ENCODE peak calls at places on chromosome 4, in seven cellular contexts. Y is PC-9, M is pancreas, U is H1, H is brain microvascular endothelial cell, E is uterus, W is A549. X is an unnamed sample.

GRCh38 chr4:10082047-10082446 is 34.6 kb downstream of the WDR1 start:
- DNase-seq in M (peak; percentile 39), U (no peak), W (no peak), Y (no peak), H (no peak), E (no peak), X (no peak)

GRCh38 chr4:135240796-135241195 is 1039.2 kb upstream of the PABPC4L start:
- DNase-seq in H (no peak), U (no peak), M (no peak), E (no peak), W (no peak), Y (no peak), X (peak; percentile 10)

GRCh38 chr4:182144621-182145359 is 98.4 kb upstream of the TENM3 start:
- DNase-seq in U (peak; percentile 65), M (no peak), H (no peak), W (no peak), Y (no peak), E (peak; percentile 13), X (no peak)

GRCh38 chr4:33724685-33725084 is 2519.6 kb downstream of the ARAP2 start:
- DNase-seq in H (no peak), M (no peak), Y (no peak), U (no peak), W (no peak), E (no peak), X (no peak)

GRCh38 chr4:85986266-85986665 is 373.6 kb downstream of the MAPK10 start:
- DNase-seq in E (no peak), M (no peak), Y (no peak), W (no peak), H (no peak), U (no peak), X (no peak)

GRCh38 chr4:9944431-9945425 is 76.6 kb downstream of the SLC2A9 start:
- DNase-seq in M (no peak), U (peak; percentile 22), H (no peak), W (no peak), E (no peak), Y (no peak), X (no peak)

GRCh38 chr4:56197387-56197786 is 189.9 kb downstream of the AASDH start:
- DNase-seq in M (no peak), Y (no peak), H (peak; percentile 6), W (no peak), E (no peak), U (no peak), X (no peak)

GRCh38 chr4:106253364-106254129 is 62.5 kb downstream of the TBCK start:
- DNase-seq in U (no peak), E (no peak), H (no peak), M (no peak), Y (no peak), W (no peak), X (no peak)

GRCh38 chr4:171130126-171130801 is 682.9 kb upstream of the GALNTL6 start:
- DNase-seq in H (no peak), M (no peak), U (no peak), W (no peak), Y (no peak), E (no peak), X (no peak)

GRCh38 chr4:986428-986948 is 356 bp upstream of the IDUA start:
- DNase-seq in W (no peak), H (no peak), E (no peak), M (no peak), Y (no peak), U (no peak), X (no peak)

GRCh38 chr4:13378973-13379759 is 105.0 kb downstream of the RAB28 start:
- DNase-seq in Y (no peak), M (no peak), H (no peak), U (no peak), E (no peak), W (no peak), X (no peak)

GRCh38 chr4:119017634-119018033 is 118.0 kb upstream of the MYOZ2 start:
- DNase-seq in U (no peak), E (no peak), W (no peak), M (no peak), Y (no peak), H (no peak), X (no peak)

GRCh38 chr4:169210516-169211108 is 60.1 kb downstream of the SH3RF1 start:
- DNase-seq in U (no peak), M (no peak), W (no peak), E (no peak), H (no peak), Y (no peak), X (no peak)

GRCh38 chr4:130736436-130737185 is 1640.7 kb downstream of the C4orf33 start:
- DNase-seq in Y (no peak), M (no peak), E (no peak), U (no peak), W (no peak), H (no peak), X (no peak)

GRCh38 chr4:175035907-175036306 is 117.7 kb downstream of the ADAM29 start:
- DNase-seq in U (no peak), W (no peak), Y (peak; percentile 6), H (peak; percentile 85), E (no peak), M (no peak), X (peak; percentile 1)

GRCh38 chr4:8188085-8188484 is 11.0 kb upstream of the SH3TC1 start:
- DNase-seq in E (no peak), Y (no peak), M (no peak), W (peak; percentile 52), H (no peak), U (no peak), X (no peak)

GRCh38 chr4:108881190-108881589 is 118.3 kb upstream of the ETNPPL start:
- DNase-seq in M (no peak), W (no peak), H (peak; percentile 78), Y (no peak), E (no peak), U (no peak), X (peak; percentile 59)

GRCh38 chr4:141680060-141680459 is 43.7 kb downstream of the IL15 start:
- DNase-seq in H (no peak), W (no peak), E (no peak), Y (no peak), M (no peak), U (no peak), X (no peak)

GRCh38 chr4:78971326-78971725 is 32.1 kb upstream of the PAQR3 start:
- DNase-seq in E (peak; percentile 22), U (no peak), M (no peak), Y (no peak), W (no peak), H (no peak), X (no peak)

GRCh38 chr4:38531126-38531737 is 132.8 kb upstream of the KLF3 start:
- DNase-seq in U (no peak), W (no peak), M (no peak), H (peak; percentile 3), Y (no peak), E (no peak), X (peak; percentile 4)

GRCh38 chr4:89279385-89279784 is 28.2 kb downstream of the GPRIN3 start:
- DNase-seq in Y (no peak), M (no peak), W (no peak), E (no peak), U (no peak), H (no peak), X (no peak)

GRCh38 chr4:140331245-140331644 is 42.2 kb upstream of the SCOC start:
- DNase-seq in H (no peak), U (no peak), W (no peak), M (no peak), Y (no peak), E (no peak), X (no peak)

GRCh38 chr4:140332734-140333133 is 40.7 kb upstream of the SCOC start:
- DNase-seq in H (no peak), W (no peak), M (no peak), E (no peak), Y (no peak), U (no peak), X (no peak)

GRCh38 chr4:140333523-140333922 is 39.9 kb upstream of the SCOC start:
- DNase-seq in H (no peak), E (no peak), W (no peak), M (no peak), U (no peak), Y (no peak), X (no peak)

GRCh38 chr4:140326395-140326993 is 47.0 kb upstream of the SCOC start:
- DNase-seq in E (peak; percentile 28), Y (peak; percentile 25), M (no peak), W (peak; percentile 9), H (peak; percentile 61), U (no peak), X (no peak)

GRCh38 chr4:140330311-140330900 is 43.0 kb upstream of the SCOC start:
- DNase-seq in Y (no peak), E (no peak), H (no peak), W (peak; percentile 18), M (no peak), U (no peak), X (no peak)
- TF ChIP-seq CTCF in Y (peak; percentile 66), E (peak; percentile 30), H (peak; percentile 43), W (peak; percentile 56), M (peak; percentile 43), U (no peak), X (peak; percentile 62)

DNA sequence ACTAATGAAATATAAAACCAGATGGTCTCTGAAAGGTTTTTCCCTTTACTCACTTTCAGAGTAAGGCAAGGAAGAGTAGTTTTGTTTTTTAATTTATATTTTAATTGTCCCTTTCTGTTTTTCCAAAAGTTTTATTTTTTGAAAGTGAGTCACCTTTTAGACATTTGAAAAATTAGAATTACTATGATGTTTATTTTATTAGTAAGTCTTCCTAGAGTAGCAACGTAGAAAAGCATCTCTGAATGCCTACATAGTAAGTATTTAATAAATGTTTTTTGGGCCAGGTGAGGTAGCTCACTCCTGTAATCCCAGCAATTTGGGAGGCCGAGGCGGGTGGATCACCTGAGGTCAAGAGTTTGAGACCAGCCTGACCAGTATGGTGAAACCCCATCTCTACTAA is 51.1 kb downstream of the TET2 start:
- DNase-seq in W (no peak), H (no peak), E (no peak), M (no peak), U (no peak), Y (peak; percentile 3), X (no peak)
- H3K27ac ChIP-seq in W (no peak overlapping the region), H (peak overlapping the region; percentile 26), E (no peak overlapping the region), M (no peak overlapping the region), U (no peak overlapping the region), Y (no peak overlapping the region), X (no peak overlapping the region)

GRCh38 chr4:140600408-140600807 is 31.6 kb upstream of the UCP1 start:
- DNase-seq in W (no peak), M (no peak), E (no peak), U (no peak), Y (no peak), H (no peak), X (no peak)

GRCh38 chr4:140595065-140595464 is 26.3 kb upstream of the UCP1 start:
- DNase-seq in Y (peak; percentile 46), H (no peak), E (no peak), M (no peak), U (peak; percentile 50), W (peak; percentile 25), X (no peak)
- TF ChIP-seq CTCF in Y (peak; percentile 67), H (peak; percentile 66), E (no peak), M (peak; percentile 47), U (peak; percentile 62), W (peak; percentile 51), X (peak; percentile 36)

GRCh38 chr4:87359258-87359657 is 31.7 kb downstream of the HSD17B11 start:
- DNase-seq in E (no peak), W (no peak), Y (no peak), U (no peak), M (no peak), H (no peak), X (no peak)

GRCh38 chr4:87354168-87355102 is 31.8 kb upstream of the HSD17B13 start:
- DNase-seq in W (no peak), M (no peak), H (peak; percentile 52), Y (no peak), U (no peak), E (no peak), X (no peak)

GRCh38 chr4:87356832-87357526 is 34.0 kb downstream of the HSD17B11 start:
- DNase-seq in U (no peak), M (no peak), W (no peak), Y (no peak), H (no peak), E (no peak), X (no peak)

GRCh38 chr4:87353592-87353991 is 30.9 kb upstream of the HSD17B13 start:
- DNase-seq in Y (no peak), H (peak; percentile 37), U (peak; percentile 68), M (no peak), E (peak; percentile 59), W (no peak), X (peak; percentile 10)
- H3K27ac ChIP-seq in Y (no peak overlapping the region), H (peak overlapping the region; percentile 7), U (no peak overlapping the region), M (no peak overlapping the region), E (peak overlapping the region; percentile 74), W (no peak overlapping the region), X (peak overlapping the region; percentile 11)

X was measured in AG04450.